ENCODE peak calls at places on chromosome 21, in four cellular contexts. K is stimulated activated CD8-positive, alpha-beta memory T cell treated with anti-CD3 and anti-CD28 coated beads, Interleukin-2, amount 100 ng/mL, for 1 hour; T is activated T-helper 1 cell treated with anti-CD3 and anti-CD28 coated beads, Interleukin-12 subunit alpha, Interleukin-12 subunit beta, Interleukin-2, Interleukin-4 antibody, amounts not matched to agents 30 ng/mL and 10 ng/mL and 1 ng/mL, durations not matched to agents 14 hours and 24 hours and 36 hours; N is HTR-8/SVneo. J is an unnamed sample.

GRCh38 chr21:33835920-33836319 is 79.7 kb downstream of the ATP5PO start:
- DNase-seq in N (no peak), T (no peak), K (no peak), J (no peak)

GRCh38 chr21:44407493-44407892 is 47.8 kb upstream of the LRRC3 start:
- DNase-seq in N (no peak), T (no peak), K (no peak), J (no peak)

GRCh38 chr21:37337831-37338230 is 28.7 kb upstream of the DYRK1A start:
- DNase-seq in T (no peak), N (no peak), K (no peak), J (no peak)

GRCh38 chr21:45167796-45168222 is 93.4 kb downstream of the ADARB1 start:
- DNase-seq in K (no peak), N (no peak), T (no peak), J (peak)

GRCh38 chr21:45513003-45513706 is 29.1 kb downstream of the SLC19A1 start:
- DNase-seq in N (no peak), K (no peak), T (no peak), J (no peak)

GRCh38 chr21:38498057-38498833 is at the start of gene ERG:
- DNase-seq in N (no peak), T (no peak), K (no peak), J (no peak)

GRCh38 chr21:39003982-39004775 is 179.1 kb downstream of the PSMG1 start:
- DNase-seq in T (no peak), N (no peak), K (no peak), J (peak)

GRCh38 chr21:15260604-15261003 is 195.8 kb upstream of the NRIP1 start:
- DNase-seq in K (no peak), T (no peak), N (no peak), J (no peak)

GRCh38 chr21:14753466-14754258 is 207.5 kb upstream of the SAMSN1 start:
- DNase-seq in K (no peak), N (no peak), T (no peak), J (no peak)

GRCh38 chr21:45892156-45892919 is 89.2 kb upstream of the COL6A1 start:
- DNase-seq in N (no peak), K (no peak), T (no peak), J (no peak)

GRCh38 chr21:33642896-33643657 is 776 bp downstream of the ITSN1 start:
- DNase-seq in K (no peak), T (peak), N (no peak), J (peak)

GRCh38 chr21:27339902-27340301 is 373.0 kb upstream of the ADAMTS5 start:
- DNase-seq in T (no peak), K (no peak), N (no peak), J (no peak)

GRCh38 chr21:45767071-45768006 is 123.8 kb downstream of the PCBP3 start:
- DNase-seq in T (no peak), N (no peak), K (no peak), J (peak)

GRCh38 chr21:21007606-21008005 is 9.4 kb downstream of the NCAM2 start:
- DNase-seq in K (no peak), T (no peak), N (no peak), J (peak)

GRCh38 chr21:29318354-29318753 is 19.6 kb downstream of the BACH1 start:
- DNase-seq in K (no peak), T (no peak), N (no peak), J (peak)

GRCh38 chr21:33162436-33162921 is 67.3 kb upstream of the IFNAR2 start:
- DNase-seq in N (no peak), K (no peak), T (no peak), J (no peak)

J was measured in astrocyte.